ENCODE peak calls at places on chromosomes 13 and 19, in five cellular contexts. H, D, X, J and L are unnamed samples.

GRCh38 chr13:89486065-89486464 is 1814.9 kb downstream of the SLITRK5 start:
- DNase-seq in H (no peak), X (no peak), D (no peak), J (no peak), L (peak)

GRCh38 chr13:32881792-32882175 is 134.4 kb upstream of the KL start:
- DNase-seq in X (no peak), J (no peak), H (no peak), D (no peak), L (no peak)

GRCh38 chr19:29678484-29679106 is 13.3 kb downstream of the PLEKHF1 start:
- DNase-seq in J (no peak), H (peak), X (no peak), D (peak), L (no peak)

GRCh38 chr13:74662895-74663294 is 528.7 kb upstream of the KLF12 start:
- DNase-seq in H (peak), J (no peak), D (no peak), X (no peak), L (no peak)

GRCh38 chr13:113845055-113845454 is 18.8 kb downstream of the GAS6 start:
- DNase-seq in H (no peak), X (no peak), J (no peak), D (peak), L (no peak)

GRCh38 chr13:113036401-113036800 is 67.4 kb downstream of the MCF2L start:
- DNase-seq in H (no peak), D (peak), X (no peak), J (no peak), L (no peak)

GRCh38 chr19:33678796-33679195 is 57.0 kb downstream of the CHST8 start:
- DNase-seq in H (no peak), D (no peak), J (no peak), X (no peak), L (no peak)

GRCh38 chr19:8323781-8324185 is 2.5 kb downstream of the RPS28 start:
- DNase-seq in H (no peak), J (no peak), X (no peak), D (no peak), L (no peak)

GRCh38 chr19:58317481-58318072 is 9.2 kb upstream of the ZSCAN22 start:
- DNase-seq in X (peak), H (peak), J (peak), D (no peak), L (no peak)

GRCh38 chr13:92537485-92537884 is 689.1 kb upstream of the GPC6 start:
- DNase-seq in J (no peak), X (no peak), D (no peak), H (no peak), L (no peak)

GRCh38 chr19:46791944-46792343 is 3.5 kb upstream of the SLC1A5 start:
- DNase-seq in X (no peak), H (no peak), J (peak), D (no peak), L (no peak)

GRCh38 chr13:109160887-109161669 is 531.7 kb downstream of the MYO16 start:
- DNase-seq in J (no peak), H (no peak), X (no peak), D (no peak), L (no peak)

GRCh38 chr13:27621366-27622101 is at the start of gene POLR1D:
- DNase-seq in J (peak), H (peak), D (peak), X (peak), L (peak)

GRCh38 chr19:48987323-48987722 is 5.8 kb downstream of the GYS1 start:
- DNase-seq in H (no peak), D (no peak), X (no peak), J (no peak), L (no peak)

GRCh38 chr13:34360702-34361101 is 542.8 kb downstream of the RFC3 start:
- DNase-seq in J (no peak), X (no peak), D (no peak), H (no peak), L (no peak)

GRCh38 chr13:63184693-63185092 is 1769.0 kb upstream of the PCDH20 start:
- DNase-seq in D (no peak), J (no peak), X (peak), H (peak), L (peak)

GRCh38 chr13:100440756-100441421 is 147.7 kb downstream of the GGACT start:
- DNase-seq in J (no peak), D (no peak), X (no peak), H (peak), L (no peak)

GRCh38 chr19:6476155-6476895 is 5.3 kb downstream of the DENND1C start:
- DNase-seq in D (no peak), H (peak), J (peak), X (peak), L (peak)

GRCh38 chr19:51599084-51599483 is 28.0 kb downstream of the ZNF175 start:
- DNase-seq in D (no peak), X (no peak), H (no peak), J (no peak), L (no peak)